ENCODE peak calls at places on chromosomes 11 and 22, in five cellular contexts. G is pancreas; E is CD4-positive, CD25-positive, alpha-beta regulatory T cell; R is EH; U is WTC11. L is an unnamed sample.

GRCh38 chr22:45552580-45553332 is 50.1 kb downstream of the FBLN1 start:
- DNase-seq in R (peak; percentile 98), E (no peak), G (no peak), U (no peak), L (peak; percentile 56)

GRCh38 chr22:23804781-23805291 is 18.1 kb downstream of the SMARCB1 start:
- DNase-seq in E (no peak), U (no peak), R (no peak), G (no peak), L (no peak)

GRCh38 chr22:23397008-23397617 is 183.0 kb downstream of the IGLL1 start:
- DNase-seq in R (no peak), E (no peak), G (no peak), U (peak; percentile 6), L (no peak)

GRCh38 chr11:86514453-86514852 is 139.8 kb downstream of the CCDC81 start:
- DNase-seq in E (no peak), U (no peak), R (no peak), G (no peak), L (no peak)

GRCh38 chr11:13126430-13126829 is 117.3 kb downstream of the RASSF10 start:
- DNase-seq in G (no peak), R (peak; percentile 83), E (no peak), U (no peak), L (no peak)

GRCh38 chr11:16012125-16012751 is 344.1 kb downstream of the SOX6 start:
- DNase-seq in R (peak; percentile 23), E (no peak), G (peak; percentile 46), U (no peak), L (no peak)

GRCh38 chr11:132457445-132457844 is 1074.9 kb downstream of the OPCML start:
- DNase-seq in R (no peak), E (no peak), U (no peak), G (no peak), L (no peak)

GRCh38 chr11:78256962-78257361 is 68.2 kb downstream of the USP35 start:
- DNase-seq in E (no peak), U (no peak), R (peak; percentile 81), G (peak; percentile 76), L (no peak)

GRCh38 chr22:26642465-26643367 is 14.7 kb upstream of the MIAT start:
- DNase-seq in E (peak; percentile 92), R (no peak), U (peak; percentile 47), G (no peak), L (no peak)

GRCh38 chr11:77130763-77131513 is 2.9 kb downstream of the MYO7A start:
- DNase-seq in U (no peak), E (no peak), G (peak; percentile 34), R (peak; percentile 74), L (no peak)

GRCh38 chr11:65291613-65292012 is 23.1 kb upstream of the CDC42EP2 start:
- DNase-seq in G (no peak), U (no peak), E (no peak), R (peak; percentile 87), L (no peak)

GRCh38 chr22:47069270-47069669 is 306.8 kb downstream of the TBC1D22A start:
- DNase-seq in G (no peak), E (no peak), R (no peak), U (no peak), L (no peak)

GRCh38 chr11:96341237-96342130 is 1.5 kb downstream of the MAML2 start:
- DNase-seq in E (peak; percentile 75), G (peak; percentile 30), R (peak; percentile 58), U (peak; percentile 46), L (peak; percentile 24)

GRCh38 chr11:2445107-2445947 is 519 bp downstream of the KCNQ1 start:
- DNase-seq in U (peak; percentile 39), G (no peak), R (no peak), E (peak; percentile 40), L (peak; percentile 26)

GRCh38 chr11:105935791-105936190 is 86.2 kb downstream of the MSANTD4 start:
- DNase-seq in U (no peak), G (no peak), E (no peak), R (peak; percentile 40), L (no peak)

GRCh38 chr11:79393362-79394043 is 47.3 kb downstream of the TENM4 start:
- DNase-seq in G (no peak), E (no peak), U (peak; percentile 57), R (peak; percentile 54), L (peak; percentile 87)

GRCh38 chr11:126002181-126002580 is 56.3 kb downstream of the VSIG10L2 start:
- DNase-seq in R (no peak), E (no peak), U (no peak), G (no peak), L (no peak)

GRCh38 chr11:119491753-119492455 is 68.9 kb upstream of the THY1 start:
- DNase-seq in R (peak; percentile 15), G (no peak), U (no peak), E (no peak), L (no peak)

GRCh38 chr22:29907753-29908515 is 25.0 kb downstream of the MTMR3 start:
- DNase-seq in R (peak; percentile 96), E (no peak), U (no peak), G (peak; percentile 78), L (no peak)

GRCh38 chr11:74849525-74850391 is 99.1 kb downstream of the XRRA1 start:
- DNase-seq in E (no peak), U (peak; percentile 56), G (no peak), R (peak; percentile 77), L (no peak)

GRCh38 chr22:42937164-42937854 is 77.6 kb downstream of the PACSIN2 start:
- DNase-seq in U (no peak), G (no peak), R (peak; percentile 87), E (peak; percentile 60), L (no peak)

GRCh38 chr22:21837184-21837979 is 30.1 kb downstream of the MAPK1 start:
- DNase-seq in E (no peak), G (no peak), R (peak; percentile 93), U (no peak), L (no peak)

GRCh38 chr22:46500201-46500600 is 37.2 kb downstream of the CELSR1 start:
- DNase-seq in E (no peak), U (peak; percentile 76), R (no peak), G (no peak), L (peak; percentile 60)

GRCh38 chr11:46916669-46917108 is 1.7 kb downstream of the LRP4 start:
- DNase-seq in E (no peak), U (peak; percentile 70), G (peak; percentile 37), R (peak; percentile 82), L (peak; percentile 52)

GRCh38 chr22:42344391-42344861 is 74.0 kb upstream of the TCF20 start:
- DNase-seq in U (peak; percentile 63), R (peak; percentile 37), E (no peak), G (no peak), L (peak; percentile 57)

GRCh38 chr22:38081941-38082828 is 1.8 kb downstream of the SLC16A8 start:
- DNase-seq in U (no peak), G (no peak), E (no peak), R (no peak), L (no peak)

GRCh38 chr22:42820075-42820763 is 36.9 kb downstream of the ARFGAP3 start:
- DNase-seq in E (no peak), R (peak; percentile 90), U (no peak), G (no peak), L (no peak)

GRCh38 chr11:8717876-8718753 is 35.5 kb downstream of the RPL27A start:
- DNase-seq in G (peak; percentile 65), R (peak; percentile 98), U (no peak), E (no peak), L (no peak)

GRCh38 chr22:47059701-47060161 is 297.3 kb downstream of the TBC1D22A start:
- DNase-seq in R (peak; percentile 16), E (no peak), G (no peak), U (no peak), L (no peak)

L was measured in glutamatergic neuron.